ENCODE peak calls at places on chromosomes 2 and 18, in ten cellular contexts. Y is activated CD8-positive, alpha-beta T cell treated with anti-CD3 and anti-CD28 coated beads for 36 hours; U is astrocyte of the spinal cord; J is upper lobe of right lung; S is pancreas; M is foreskin keratinocyte; G is AG09309; F is mesothelial cell of epicardium; A is retinal pigment epithelial cell; R is cardiac muscle cell. E is an unnamed sample.

GRCh38 chr2:195660265-195660890 is 3.4 kb downstream of the SLC39A10 start:
- DNase-seq in G (peak; percentile 45), S (peak; percentile 43), U (peak; percentile 87), J (no peak), Y (peak; percentile 90), M (no peak), F (peak; percentile 75), A (peak; percentile 33), R (peak; percentile 82), E (peak; percentile 36)

GRCh38 chr2:26849056-26850001 is 1.4 kb downstream of the DPYSL5 start:
- DNase-seq in G (no peak), U (no peak), R (peak; percentile 33), F (no peak), J (no peak), M (no peak), A (no peak), S (no peak), Y (peak; percentile 12), E (no peak)

GRCh38 chr18:48455555-48456478 is 46.6 kb upstream of the ZBTB7C start:
- DNase-seq in F (no peak), J (no peak), Y (peak; percentile 67), R (no peak), G (peak; percentile 92), U (peak; percentile 96), M (peak; percentile 97), S (no peak), A (peak; percentile 69), E (no peak)

GRCh38 chr2:150674283-150674682 is 186.8 kb upstream of the RND3 start:
- DNase-seq in M (no peak), J (no peak), A (no peak), Y (no peak), U (no peak), F (no peak), S (no peak), G (peak; percentile 57), R (no peak), E (no peak)

GRCh38 chr2:232309592-232309991 is 69.0 kb upstream of the ALPP start:
- DNase-seq in S (no peak), R (no peak), F (no peak), Y (peak; percentile 69), U (no peak), G (no peak), A (no peak), M (no peak), J (no peak), E (no peak)

GRCh38 chr2:12948231-12948962 is 231.7 kb downstream of the TRIB2 start:
- DNase-seq in S (no peak), M (no peak), R (no peak), U (peak; percentile 37), J (no peak), Y (no peak), G (no peak), A (no peak), F (no peak), E (no peak)

GRCh38 chr2:55986700-55987440 is 63.3 kb upstream of the EFEMP1 start:
- DNase-seq in R (no peak), J (no peak), M (no peak), G (no peak), F (no peak), A (peak; percentile 65), Y (no peak), U (peak; percentile 71), S (no peak), E (no peak)

GRCh38 chr2:119253114-119253702 is 29.6 kb downstream of the STEAP3 start:
- DNase-seq in F (no peak), R (no peak), Y (no peak), S (no peak), U (peak; percentile 88), A (no peak), G (no peak), M (no peak), J (no peak), E (no peak)

GRCh38 chr2:29189052-29189451 is 73.8 kb downstream of the CLIP4 start:
- DNase-seq in R (no peak), J (no peak), U (no peak), G (no peak), M (no peak), F (no peak), S (no peak), Y (peak; percentile 58), A (no peak), E (no peak)

GRCh38 chr18:63147973-63148372 is 171.6 kb downstream of the BCL2 start:
- DNase-seq in J (no peak), M (no peak), U (no peak), R (no peak), Y (no peak), G (no peak), F (no peak), A (no peak), S (no peak), E (no peak)

GRCh38 chr2:18986046-18986445 is 372.4 kb downstream of the OSR1 start:
- DNase-seq in G (no peak), S (no peak), M (no peak), F (no peak), U (peak; percentile 57), A (no peak), J (no peak), R (no peak), Y (no peak), E (no peak)

GRCh38 chr2:42239289-42239661 is 70.1 kb downstream of the EML4 start:
- DNase-seq in F (no peak), R (no peak), S (no peak), A (no peak), Y (no peak), G (no peak), J (no peak), M (no peak), U (no peak), E (no peak)

GRCh38 chr2:42239811-42240210 is 70.7 kb downstream of the EML4 start:
- DNase-seq in Y (no peak), M (no peak), U (no peak), J (no peak), G (no peak), A (no peak), R (no peak), F (no peak), S (no peak), E (no peak)

GRCh38 chr2:42238644-42239288 is 69.6 kb downstream of the EML4 start:
- DNase-seq in R (peak; percentile 65), J (no peak), Y (peak; percentile 62), F (no peak), G (no peak), A (no peak), U (no peak), M (no peak), S (peak; percentile 47), E (no peak)

GRCh38 chr2:42234056-42234455 is 64.9 kb downstream of the EML4 start:
- DNase-seq in R (peak; percentile 32), A (no peak), M (no peak), J (no peak), G (peak; percentile 20), S (no peak), U (peak; percentile 47), F (no peak), Y (no peak), E (no peak)

GRCh38 chr2:42236911-42237310 is 67.8 kb downstream of the EML4 start:
- DNase-seq in J (no peak), Y (no peak), F (no peak), R (no peak), M (no peak), U (no peak), G (no peak), A (no peak), S (no peak), E (no peak)
- TF ChIP-seq CTCF in J (no peak), Y (no peak), F (no peak), R (no peak), M (no peak), U (no peak), G (no peak), A (no peak), S (no peak), E (no peak)

GRCh38 chr2:215716971-215717370 is 281.1 kb upstream of the FN1 start:
- DNase-seq in Y (no peak), S (no peak), M (no peak), J (no peak), F (no peak), R (no peak), A (no peak), U (no peak), G (no peak), E (no peak)
- TF ChIP-seq CTCF in Y (no peak), S (no peak), M (no peak), J (no peak), F (no peak), R (no peak), A (no peak), U (no peak), G (no peak), E (no peak)

DNA sequence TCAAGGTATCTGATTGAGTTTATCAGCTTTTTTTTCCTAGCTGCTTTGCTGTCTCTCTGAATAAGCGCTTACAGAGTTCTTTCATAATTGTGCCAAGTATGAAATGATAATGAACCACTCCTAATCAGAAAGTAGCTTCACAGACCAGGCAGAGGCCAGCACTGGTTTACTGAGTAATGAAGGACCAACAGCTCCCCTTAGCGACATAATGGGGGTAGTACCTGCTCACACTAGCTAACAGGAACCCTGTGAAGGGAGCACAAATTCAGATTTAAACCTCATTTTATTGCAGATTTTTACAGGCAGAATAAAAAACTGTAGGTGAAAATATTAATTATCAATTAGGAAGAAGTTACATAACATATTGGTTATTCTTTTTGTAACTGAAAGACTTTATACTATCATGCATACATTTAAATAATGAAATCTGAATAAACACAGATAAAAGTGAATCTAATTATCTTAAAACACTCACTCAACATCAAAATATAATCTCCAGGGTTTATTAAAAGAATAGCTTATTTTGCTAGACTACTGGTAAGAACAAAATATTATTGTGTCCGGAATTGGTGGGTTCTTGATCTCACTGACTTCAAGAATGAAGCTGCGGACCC is 53.7 kb upstream of the LRRC30 start:
- DNase-seq in U (peak; percentile 73), G (peak; percentile 63), F (peak; percentile 64), R (peak; percentile 80), Y (peak; percentile 40), M (no peak), J (no peak), A (peak; percentile 52), S (peak; percentile 31), E (no peak)
- TF ChIP-seq CTCF in U (peak; percentile 83), G (peak; percentile 83), F (peak; percentile 68), R (peak; percentile 91), Y (peak; percentile 38), M (peak; percentile 91), J (peak; percentile 65), A (peak; percentile 90), S (peak; percentile 25), E (peak; percentile 10)

GRCh38 chr18:69961718-69962117 is 14.0 kb upstream of the CD226 start:
- DNase-seq in G (no peak), J (no peak), M (no peak), Y (no peak), A (no peak), F (no peak), S (no peak), R (no peak), U (no peak), E (no peak)

GRCh38 chr18:69958422-69958821 is 10.7 kb upstream of the CD226 start:
- DNase-seq in A (no peak), F (no peak), U (no peak), R (no peak), M (no peak), Y (peak; percentile 61), J (no peak), G (no peak), S (no peak), E (peak; percentile 55)

GRCh38 chr18:69968073-69968472 is 20.4 kb upstream of the CD226 start:
- DNase-seq in A (no peak), U (no peak), J (no peak), F (no peak), R (no peak), G (no peak), S (no peak), M (no peak), Y (peak; percentile 74), E (no peak)

GRCh38 chr18:69963196-69963595 is 15.5 kb upstream of the CD226 start:
- DNase-seq in G (no peak), S (no peak), J (no peak), A (no peak), M (no peak), U (no peak), Y (no peak), R (no peak), F (no peak), E (no peak)
- TF ChIP-seq CTCF in G (no peak), S (no peak), J (no peak), A (no peak), M (no peak), U (no peak), Y (no peak), R (no peak), F (no peak), E (no peak)